ENCODE peak calls at places on chromosome 21, in seven cellular contexts. One of them, this sample, is unnamed.

GRCh38 chr21:45411810-45412206 is 6.8 kb downstream of the COL18A1 start:
- DNase-seq in bronchial epithelial cell: no peak
- DNase-seq in neural crest cell: no peak
- DNase-seq in HFF-Myc: no peak
- DNase-seq in lung: no peak
- DNase-seq in osteocyte: no peak
- DNase-seq in HepG2: no peak
- DNase-seq in this sample: no peak

GRCh38 chr21:34965200-34966174 is 83.6 kb downstream of the RUNX1 start:
- DNase-seq in neural crest cell: no peak
- DNase-seq in osteocyte: no peak
- DNase-seq in HFF-Myc: no peak
- DNase-seq in lung: no peak
- DNase-seq in HepG2: peak
- DNase-seq in bronchial epithelial cell: peak
- DNase-seq in this sample: peak

GRCh38 chr21:28857720-28858119 is 135.0 kb downstream of the LTN1 start:
- DNase-seq in bronchial epithelial cell: no peak
- DNase-seq in osteocyte: no peak
- DNase-seq in HFF-Myc: no peak
- DNase-seq in HepG2: peak
- DNase-seq in lung: no peak
- DNase-seq in neural crest cell: no peak
- DNase-seq in this sample: no peak

GRCh38 chr21:35908311-35909078 is 151.8 kb downstream of the SETD4 start:
- DNase-seq in HepG2: no peak
- DNase-seq in osteocyte: no peak
- DNase-seq in lung: no peak
- DNase-seq in bronchial epithelial cell: no peak
- DNase-seq in neural crest cell: no peak
- DNase-seq in HFF-Myc: no peak
- DNase-seq in this sample: no peak

GRCh38 chr21:36839123-36839522 is 127.3 kb downstream of the HLCS start:
- DNase-seq in bronchial epithelial cell: no peak
- DNase-seq in HFF-Myc: no peak
- DNase-seq in lung: no peak
- DNase-seq in HepG2: no peak
- DNase-seq in neural crest cell: no peak
- DNase-seq in osteocyte: no peak
- DNase-seq in this sample: no peak

GRCh38 chr21:37072239-37072987 is 458 bp downstream of the PIGP start:
- DNase-seq in bronchial epithelial cell: peak
- DNase-seq in lung: no peak
- DNase-seq in neural crest cell: no peak
- DNase-seq in HepG2: no peak
- DNase-seq in HFF-Myc: no peak
- DNase-seq in osteocyte: peak
- DNase-seq in this sample: peak

GRCh38 chr21:21715286-21715969 is 717.2 kb downstream of the NCAM2 start:
- DNase-seq in neural crest cell: no peak
- DNase-seq in lung: no peak
- DNase-seq in HepG2: no peak
- DNase-seq in osteocyte: no peak
- DNase-seq in HFF-Myc: peak
- DNase-seq in bronchial epithelial cell: no peak
- DNase-seq in this sample: peak

GRCh38 chr21:35732788-35733187 is 327.5 kb downstream of the SETD4 start:
- DNase-seq in bronchial epithelial cell: peak
- DNase-seq in HFF-Myc: no peak
- DNase-seq in osteocyte: no peak
- DNase-seq in neural crest cell: no peak
- DNase-seq in HepG2: no peak
- DNase-seq in lung: no peak
- DNase-seq in this sample: no peak

GRCh38 chr21:45371649-45372048 is 33.3 kb upstream of the COL18A1 start:
- DNase-seq in HepG2: no peak
- DNase-seq in lung: no peak
- DNase-seq in neural crest cell: no peak
- DNase-seq in bronchial epithelial cell: no peak
- DNase-seq in osteocyte: no peak
- DNase-seq in HFF-Myc: no peak
- DNase-seq in this sample: no peak

GRCh38 chr21:37358392-37358791 is 8.2 kb upstream of the DYRK1A start:
- DNase-seq in bronchial epithelial cell: peak
- DNase-seq in osteocyte: no peak
- DNase-seq in HFF-Myc: no peak
- DNase-seq in HepG2: no peak
- DNase-seq in neural crest cell: no peak
- DNase-seq in lung: no peak
- DNase-seq in this sample: no peak

GRCh38 chr21:18529253-18529652 is 125.7 kb upstream of the TMPRSS15 start:
- DNase-seq in bronchial epithelial cell: peak
- DNase-seq in neural crest cell: no peak
- DNase-seq in HepG2: no peak
- DNase-seq in lung: no peak
- DNase-seq in HFF-Myc: no peak
- DNase-seq in osteocyte: no peak
- DNase-seq in this sample: peak

DNA sequence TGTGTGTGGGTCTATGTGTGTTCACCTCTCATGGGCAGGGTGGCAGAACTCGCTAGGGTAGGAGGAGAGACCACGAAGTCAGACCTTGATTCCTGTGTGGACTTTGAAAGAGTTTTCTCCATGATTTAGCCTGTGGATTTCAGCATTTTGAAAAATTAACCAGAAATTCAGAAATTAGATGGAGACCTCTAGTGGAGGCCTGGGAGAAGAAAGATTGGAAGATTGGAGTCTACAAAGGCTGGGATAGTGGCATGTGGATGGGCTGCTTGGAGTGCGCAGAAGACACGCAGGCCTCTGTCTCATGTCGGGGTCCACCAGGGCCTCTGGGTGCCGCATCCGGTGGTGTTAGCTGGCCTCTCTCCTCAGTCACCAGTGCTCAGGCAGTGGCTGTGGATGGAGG is 18.9 kb upstream of the IGSF5 start:
- DNase-seq in bronchial epithelial cell: no peak
- DNase-seq in neural crest cell: no peak
- DNase-seq in HFF-Myc: no peak
- DNase-seq in lung: no peak
- DNase-seq in HepG2: no peak
- DNase-seq in osteocyte: no peak
- DNase-seq in this sample: no peak
- TF ChIP-seq CTCF in bronchial epithelial cell: no peak
- TF ChIP-seq CTCF in neural crest cell: peak
- TF ChIP-seq CTCF in HFF-Myc: peak
- TF ChIP-seq CTCF in lung: no peak
- TF ChIP-seq CTCF in HepG2: no peak
- TF ChIP-seq CTCF in osteocyte: no peak
- TF ChIP-seq CTCF in this sample: no peak

GRCh38 chr21:43619856-43620255 is 39.4 kb downstream of the HSF2BP start:
- DNase-seq in HFF-Myc: no peak
- DNase-seq in lung: no peak
- DNase-seq in neural crest cell: no peak
- DNase-seq in osteocyte: no peak
- DNase-seq in HepG2: no peak
- DNase-seq in bronchial epithelial cell: no peak
- DNase-seq in this sample: peak
- TF ChIP-seq CTCF in HFF-Myc: peak
- TF ChIP-seq CTCF in lung: no peak
- TF ChIP-seq CTCF in neural crest cell: peak
- TF ChIP-seq CTCF in osteocyte: peak
- TF ChIP-seq CTCF in HepG2: peak
- TF ChIP-seq CTCF in bronchial epithelial cell: peak
- TF ChIP-seq CTCF in this sample: peak

GRCh38 chr21:42113926-42114409 is 42.9 kb downstream of the UMODL1 start:
- DNase-seq in lung: no peak
- DNase-seq in HFF-Myc: no peak
- DNase-seq in bronchial epithelial cell: peak
- DNase-seq in HepG2: peak
- DNase-seq in osteocyte: no peak
- DNase-seq in neural crest cell: no peak
- DNase-seq in this sample: peak
- TF ChIP-seq CTCF in lung: no peak
- TF ChIP-seq CTCF in HFF-Myc: no peak
- TF ChIP-seq CTCF in bronchial epithelial cell: peak
- TF ChIP-seq CTCF in HepG2: no peak
- TF ChIP-seq CTCF in osteocyte: no peak
- TF ChIP-seq CTCF in neural crest cell: peak
- TF ChIP-seq CTCF in this sample: peak

DNA sequence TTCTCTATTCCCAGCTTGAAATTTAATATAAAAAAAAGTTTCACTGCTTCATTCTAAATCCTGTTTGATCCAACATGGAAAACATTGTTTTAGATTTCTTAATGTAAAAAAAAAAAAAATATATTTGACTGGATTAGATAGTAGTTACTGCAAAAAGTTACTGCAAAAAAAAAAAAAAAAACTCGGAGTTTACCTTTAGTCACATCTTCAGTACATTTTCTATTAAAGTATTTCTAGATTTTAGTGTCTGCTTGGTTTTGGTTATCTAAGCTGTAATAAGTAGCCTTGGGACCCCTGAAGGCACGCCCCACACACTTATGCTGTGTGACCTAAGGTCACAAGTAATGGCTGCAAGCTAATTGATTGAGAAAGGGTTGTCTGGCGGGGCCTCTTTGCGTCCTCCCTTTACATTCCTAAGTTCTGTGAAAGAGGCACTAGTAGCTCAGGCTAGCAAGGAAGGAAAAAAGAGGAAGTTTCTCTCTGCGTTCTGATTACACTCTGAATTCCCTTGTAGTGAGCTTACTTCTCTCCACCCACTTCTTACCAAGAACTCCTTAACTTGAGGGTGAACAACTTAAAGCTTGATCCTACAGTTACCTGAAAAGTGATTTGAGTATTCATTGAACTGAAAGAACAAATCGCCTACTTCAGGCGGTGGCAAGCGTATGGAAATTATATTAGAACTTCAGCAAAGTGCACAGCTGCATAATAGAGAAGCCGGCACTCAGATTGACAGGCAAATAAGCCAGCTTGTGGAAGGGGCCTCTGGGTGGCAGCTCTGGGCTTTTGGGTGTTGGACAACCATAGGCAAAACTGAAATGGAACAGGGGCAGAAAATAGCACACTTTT is 464.2 kb downstream of the USP25 start:
- DNase-seq in osteocyte: peak
- DNase-seq in neural crest cell: peak
- DNase-seq in lung: peak
- DNase-seq in HFF-Myc: peak
- DNase-seq in HepG2: no peak
- DNase-seq in bronchial epithelial cell: peak
- DNase-seq in this sample: peak
- TF ChIP-seq CTCF in osteocyte: peak
- TF ChIP-seq CTCF in neural crest cell: no peak
- TF ChIP-seq CTCF in lung: no peak
- TF ChIP-seq CTCF in HFF-Myc: peak
- TF ChIP-seq CTCF in HepG2: peak
- TF ChIP-seq CTCF in bronchial epithelial cell: peak
- TF ChIP-seq CTCF in this sample: no peak

DNA sequence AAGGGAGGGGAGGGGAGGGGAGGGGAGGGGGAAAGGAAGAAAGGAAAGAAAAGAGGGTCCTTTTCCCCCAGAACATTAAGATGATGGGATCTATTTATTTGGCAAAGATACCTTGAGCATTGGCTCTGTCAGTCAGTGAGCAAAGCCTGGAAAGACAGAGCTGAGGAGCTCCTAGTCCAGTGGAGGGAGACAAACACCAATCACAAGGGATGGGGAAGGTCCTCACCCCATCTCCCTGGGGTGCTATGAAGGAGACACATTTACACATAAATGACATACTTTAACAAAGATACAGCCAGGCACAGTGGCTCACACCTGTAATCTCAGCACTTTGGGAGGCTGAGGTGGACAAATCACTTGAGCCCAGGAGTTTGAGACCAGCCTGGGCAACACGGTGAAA is 154.9 kb upstream of the TIAM1 start:
- DNase-seq in bronchial epithelial cell: no peak
- DNase-seq in HFF-Myc: no peak
- DNase-seq in lung: no peak
- DNase-seq in osteocyte: no peak
- DNase-seq in neural crest cell: no peak
- DNase-seq in HepG2: no peak
- DNase-seq in this sample: no peak
- TF ChIP-seq CTCF in bronchial epithelial cell: peak
- TF ChIP-seq CTCF in HFF-Myc: no peak
- TF ChIP-seq CTCF in lung: no peak
- TF ChIP-seq CTCF in osteocyte: peak
- TF ChIP-seq CTCF in neural crest cell: no peak
- TF ChIP-seq CTCF in HepG2: peak
- TF ChIP-seq CTCF in this sample: no peak

DNA sequence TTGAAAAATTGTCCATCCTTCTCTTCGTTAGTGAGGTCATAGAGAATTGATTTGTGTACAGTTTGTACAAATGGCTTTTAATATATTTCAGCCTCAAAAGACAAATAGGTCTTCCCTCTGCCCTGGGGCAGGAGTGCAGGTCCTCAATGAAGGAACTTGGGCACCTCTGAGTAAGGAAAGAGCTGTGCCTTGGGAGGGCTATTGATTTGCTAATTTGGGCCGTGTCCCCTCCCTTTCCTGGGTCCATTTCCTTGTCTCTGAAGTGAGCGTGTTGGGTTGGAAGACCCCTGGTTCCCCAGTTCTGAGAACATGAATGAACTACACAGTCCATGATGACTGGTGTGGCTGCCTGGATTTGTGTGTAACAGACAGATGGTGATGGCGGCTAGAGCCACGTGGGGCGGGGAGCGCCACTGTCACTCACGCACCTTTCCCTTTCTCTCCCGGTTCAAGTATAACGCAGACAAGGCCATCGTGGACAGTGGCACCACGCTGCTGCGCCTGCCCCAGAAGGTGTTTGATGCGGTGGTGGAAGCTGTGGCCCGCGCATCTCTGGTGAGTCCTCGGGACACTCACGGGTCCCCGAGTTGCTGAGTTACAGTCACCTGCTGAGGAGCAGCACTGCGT is 71.0 kb upstream of the FAM3B start:
- DNase-seq in HFF-Myc: no peak
- DNase-seq in osteocyte: peak
- DNase-seq in bronchial epithelial cell: no peak
- DNase-seq in neural crest cell: no peak
- DNase-seq in lung: no peak
- DNase-seq in HepG2: no peak
- DNase-seq in this sample: no peak
- TF ChIP-seq CTCF in HFF-Myc: no peak
- TF ChIP-seq CTCF in osteocyte: no peak
- TF ChIP-seq CTCF in bronchial epithelial cell: no peak
- TF ChIP-seq CTCF in neural crest cell: no peak
- TF ChIP-seq CTCF in lung: no peak
- TF ChIP-seq CTCF in HepG2: no peak
- TF ChIP-seq CTCF in this sample: no peak

GRCh38 chr21:15210235-15210678 is 145.5 kb upstream of the NRIP1 start:
- DNase-seq in lung: peak
- DNase-seq in bronchial epithelial cell: peak
- DNase-seq in osteocyte: no peak
- DNase-seq in HFF-Myc: no peak
- DNase-seq in neural crest cell: no peak
- DNase-seq in HepG2: peak
- DNase-seq in this sample: peak
- TF ChIP-seq CTCF in lung: no peak
- TF ChIP-seq CTCF in bronchial epithelial cell: no peak
- TF ChIP-seq CTCF in osteocyte: no peak
- TF ChIP-seq CTCF in HFF-Myc: no peak
- TF ChIP-seq CTCF in neural crest cell: no peak
- TF ChIP-seq CTCF in HepG2: peak
- TF ChIP-seq CTCF in this sample: no peak